ENCODE peak calls at places on chromosomes 12 and 14, in nine cellular contexts. One of them, this sample, is unnamed.

GRCh38 chr12:112861284-112861683 is 45.5 kb upstream of the OAS1 start:
- DNase-seq in H7: no peak
- DNase-seq in body of pancreas: no peak
- DNase-seq in EH: no peak
- DNase-seq in mucosa of gallbladder: no peak
- DNase-seq in stimulated activated CD4-positive, alpha-beta T cell treated with anti-CD3 and anti-CD28 coated beads, Interleukin-1b, Interleukin-23, amount 100 ng/mL, for 24 hours: no peak
- DNase-seq in sciatic nerve: no peak
- DNase-seq in stimulated activated CD8-positive, alpha-beta memory T cell treated with anti-CD3 and anti-CD28 coated beads, Interleukin-12 subunit alpha, Interleukin-12 subunit beta, amount 100 ng/mL, for 4 hours: no peak
- DNase-seq in AG10803: no peak
- DNase-seq in this sample: no peak

GRCh38 chr14:78598046-78598652 is 428.0 kb downstream of the NRXN3 start:
- DNase-seq in H7: peak; percentile 76
- DNase-seq in body of pancreas: peak; percentile 43
- DNase-seq in EH: peak; percentile 72
- DNase-seq in mucosa of gallbladder: peak; percentile 39
- DNase-seq in stimulated activated CD4-positive, alpha-beta T cell treated with anti-CD3 and anti-CD28 coated beads, Interleukin-1b, Interleukin-23, amount 100 ng/mL, for 24 hours: peak; percentile 20
- DNase-seq in sciatic nerve: no peak
- DNase-seq in stimulated activated CD8-positive, alpha-beta memory T cell treated with anti-CD3 and anti-CD28 coated beads, Interleukin-12 subunit alpha, Interleukin-12 subunit beta, amount 100 ng/mL, for 4 hours: no peak
- DNase-seq in AG10803: peak; percentile 49
- DNase-seq in this sample: peak; percentile 75

GRCh38 chr12:29278673-29279420 is 102.1 kb downstream of the ERGIC2 start:
- DNase-seq in H7: no peak
- DNase-seq in body of pancreas: no peak
- DNase-seq in EH: peak; percentile 70
- DNase-seq in mucosa of gallbladder: no peak
- DNase-seq in stimulated activated CD4-positive, alpha-beta T cell treated with anti-CD3 and anti-CD28 coated beads, Interleukin-1b, Interleukin-23, amount 100 ng/mL, for 24 hours: no peak
- DNase-seq in sciatic nerve: no peak
- DNase-seq in stimulated activated CD8-positive, alpha-beta memory T cell treated with anti-CD3 and anti-CD28 coated beads, Interleukin-12 subunit alpha, Interleukin-12 subunit beta, amount 100 ng/mL, for 4 hours: no peak
- DNase-seq in AG10803: peak; percentile 48
- DNase-seq in this sample: peak; percentile 75

GRCh38 chr12:12983420-12984035 is 16.5 kb downstream of the HEBP1 start:
- DNase-seq in H7: no peak
- DNase-seq in body of pancreas: peak; percentile 22
- DNase-seq in EH: peak; percentile 73
- DNase-seq in mucosa of gallbladder: peak; percentile 44
- DNase-seq in stimulated activated CD4-positive, alpha-beta T cell treated with anti-CD3 and anti-CD28 coated beads, Interleukin-1b, Interleukin-23, amount 100 ng/mL, for 24 hours: no peak
- DNase-seq in sciatic nerve: no peak
- DNase-seq in stimulated activated CD8-positive, alpha-beta memory T cell treated with anti-CD3 and anti-CD28 coated beads, Interleukin-12 subunit alpha, Interleukin-12 subunit beta, amount 100 ng/mL, for 4 hours: no peak
- DNase-seq in AG10803: peak; percentile 66
- DNase-seq in this sample: peak; percentile 80

GRCh38 chr12:57737467-57738141 is 938 bp downstream of the AGAP2 start:
- DNase-seq in H7: peak; percentile 88
- DNase-seq in body of pancreas: no peak
- DNase-seq in EH: peak; percentile 30
- DNase-seq in mucosa of gallbladder: no peak
- DNase-seq in stimulated activated CD4-positive, alpha-beta T cell treated with anti-CD3 and anti-CD28 coated beads, Interleukin-1b, Interleukin-23, amount 100 ng/mL, for 24 hours: no peak
- DNase-seq in sciatic nerve: no peak
- DNase-seq in stimulated activated CD8-positive, alpha-beta memory T cell treated with anti-CD3 and anti-CD28 coated beads, Interleukin-12 subunit alpha, Interleukin-12 subunit beta, amount 100 ng/mL, for 4 hours: no peak
- DNase-seq in AG10803: no peak
- DNase-seq in this sample: peak; percentile 72

GRCh38 chr12:115599251-115599811 is 678.2 kb downstream of the MED13L start:
- DNase-seq in H7: peak; percentile 64
- DNase-seq in body of pancreas: no peak
- DNase-seq in EH: no peak
- DNase-seq in mucosa of gallbladder: peak; percentile 86
- DNase-seq in stimulated activated CD4-positive, alpha-beta T cell treated with anti-CD3 and anti-CD28 coated beads, Interleukin-1b, Interleukin-23, amount 100 ng/mL, for 24 hours: no peak
- DNase-seq in sciatic nerve: no peak
- DNase-seq in stimulated activated CD8-positive, alpha-beta memory T cell treated with anti-CD3 and anti-CD28 coated beads, Interleukin-12 subunit alpha, Interleukin-12 subunit beta, amount 100 ng/mL, for 4 hours: no peak
- DNase-seq in AG10803: peak; percentile 28
- DNase-seq in this sample: peak; percentile 3

GRCh38 chr14:67766035-67766680 is 50.2 kb downstream of the ZFYVE26 start:
- DNase-seq in H7: no peak
- DNase-seq in body of pancreas: peak; percentile 8
- DNase-seq in EH: no peak
- DNase-seq in mucosa of gallbladder: peak; percentile 22
- DNase-seq in stimulated activated CD4-positive, alpha-beta T cell treated with anti-CD3 and anti-CD28 coated beads, Interleukin-1b, Interleukin-23, amount 100 ng/mL, for 24 hours: no peak
- DNase-seq in sciatic nerve: no peak
- DNase-seq in stimulated activated CD8-positive, alpha-beta memory T cell treated with anti-CD3 and anti-CD28 coated beads, Interleukin-12 subunit alpha, Interleukin-12 subunit beta, amount 100 ng/mL, for 4 hours: no peak
- DNase-seq in AG10803: no peak
- DNase-seq in this sample: no peak

GRCh38 chr14:28157887-28158791 is 608.4 kb upstream of the FOXG1 start:
- DNase-seq in H7: peak; percentile 10
- DNase-seq in body of pancreas: no peak
- DNase-seq in EH: no peak
- DNase-seq in mucosa of gallbladder: no peak
- DNase-seq in stimulated activated CD4-positive, alpha-beta T cell treated with anti-CD3 and anti-CD28 coated beads, Interleukin-1b, Interleukin-23, amount 100 ng/mL, for 24 hours: no peak
- DNase-seq in sciatic nerve: no peak
- DNase-seq in stimulated activated CD8-positive, alpha-beta memory T cell treated with anti-CD3 and anti-CD28 coated beads, Interleukin-12 subunit alpha, Interleukin-12 subunit beta, amount 100 ng/mL, for 4 hours: no peak
- DNase-seq in AG10803: no peak
- DNase-seq in this sample: no peak

GRCh38 chr14:58738189-58738836 is 100.6 kb downstream of the DACT1 start:
- DNase-seq in H7: no peak
- DNase-seq in body of pancreas: no peak
- DNase-seq in EH: peak; percentile 93
- DNase-seq in mucosa of gallbladder: no peak
- DNase-seq in stimulated activated CD4-positive, alpha-beta T cell treated with anti-CD3 and anti-CD28 coated beads, Interleukin-1b, Interleukin-23, amount 100 ng/mL, for 24 hours: no peak
- DNase-seq in sciatic nerve: no peak
- DNase-seq in stimulated activated CD8-positive, alpha-beta memory T cell treated with anti-CD3 and anti-CD28 coated beads, Interleukin-12 subunit alpha, Interleukin-12 subunit beta, amount 100 ng/mL, for 4 hours: no peak
- DNase-seq in AG10803: peak; percentile 86
- DNase-seq in this sample: peak; percentile 81

GRCh38 chr12:101690544-101691118 is 6.8 kb upstream of the CHPT1 start:
- DNase-seq in H7: no peak
- DNase-seq in body of pancreas: no peak
- DNase-seq in EH: no peak
- DNase-seq in mucosa of gallbladder: no peak
- DNase-seq in stimulated activated CD4-positive, alpha-beta T cell treated with anti-CD3 and anti-CD28 coated beads, Interleukin-1b, Interleukin-23, amount 100 ng/mL, for 24 hours: no peak
- DNase-seq in sciatic nerve: no peak
- DNase-seq in stimulated activated CD8-positive, alpha-beta memory T cell treated with anti-CD3 and anti-CD28 coated beads, Interleukin-12 subunit alpha, Interleukin-12 subunit beta, amount 100 ng/mL, for 4 hours: no peak
- DNase-seq in AG10803: no peak
- DNase-seq in this sample: no peak

GRCh38 chr12:109448707-109449390 is 28.3 kb downstream of the KCTD10 start:
- DNase-seq in H7: no peak
- DNase-seq in body of pancreas: no peak
- DNase-seq in EH: no peak
- DNase-seq in mucosa of gallbladder: no peak
- DNase-seq in stimulated activated CD4-positive, alpha-beta T cell treated with anti-CD3 and anti-CD28 coated beads, Interleukin-1b, Interleukin-23, amount 100 ng/mL, for 24 hours: no peak
- DNase-seq in sciatic nerve: no peak
- DNase-seq in stimulated activated CD8-positive, alpha-beta memory T cell treated with anti-CD3 and anti-CD28 coated beads, Interleukin-12 subunit alpha, Interleukin-12 subunit beta, amount 100 ng/mL, for 4 hours: no peak
- DNase-seq in AG10803: peak; percentile 47
- DNase-seq in this sample: peak; percentile 42

GRCh38 chr12:70794131-70794530 is 126.4 kb downstream of the PTPRR start:
- DNase-seq in H7: no peak
- DNase-seq in body of pancreas: no peak
- DNase-seq in EH: no peak
- DNase-seq in mucosa of gallbladder: no peak
- DNase-seq in stimulated activated CD4-positive, alpha-beta T cell treated with anti-CD3 and anti-CD28 coated beads, Interleukin-1b, Interleukin-23, amount 100 ng/mL, for 24 hours: no peak
- DNase-seq in sciatic nerve: no peak
- DNase-seq in stimulated activated CD8-positive, alpha-beta memory T cell treated with anti-CD3 and anti-CD28 coated beads, Interleukin-12 subunit alpha, Interleukin-12 subunit beta, amount 100 ng/mL, for 4 hours: no peak
- DNase-seq in AG10803: no peak
- DNase-seq in this sample: no peak

GRCh38 chr12:58171914-58172313 is 230.5 kb downstream of the ATP23 start:
- DNase-seq in H7: no peak
- DNase-seq in body of pancreas: peak; percentile 27
- DNase-seq in EH: peak; percentile 42
- DNase-seq in mucosa of gallbladder: peak; percentile 49
- DNase-seq in stimulated activated CD4-positive, alpha-beta T cell treated with anti-CD3 and anti-CD28 coated beads, Interleukin-1b, Interleukin-23, amount 100 ng/mL, for 24 hours: no peak
- DNase-seq in sciatic nerve: no peak
- DNase-seq in stimulated activated CD8-positive, alpha-beta memory T cell treated with anti-CD3 and anti-CD28 coated beads, Interleukin-12 subunit alpha, Interleukin-12 subunit beta, amount 100 ng/mL, for 4 hours: no peak
- DNase-seq in AG10803: peak; percentile 1
- DNase-seq in this sample: peak; percentile 81

GRCh38 chr14:96479435-96480146 is 22.6 kb upstream of the PAPOLA start:
- DNase-seq in H7: no peak
- DNase-seq in body of pancreas: no peak
- DNase-seq in EH: no peak
- DNase-seq in mucosa of gallbladder: no peak
- DNase-seq in stimulated activated CD4-positive, alpha-beta T cell treated with anti-CD3 and anti-CD28 coated beads, Interleukin-1b, Interleukin-23, amount 100 ng/mL, for 24 hours: no peak
- DNase-seq in sciatic nerve: no peak
- DNase-seq in stimulated activated CD8-positive, alpha-beta memory T cell treated with anti-CD3 and anti-CD28 coated beads, Interleukin-12 subunit alpha, Interleukin-12 subunit beta, amount 100 ng/mL, for 4 hours: no peak
- DNase-seq in AG10803: no peak
- DNase-seq in this sample: no peak